ENCODE peak calls at places on chromosomes 4 and X, in six cellular contexts. W, C, L, H, M and T are unnamed samples.

GRCh38 chr4:37715889-37716402 is 29.8 kb upstream of the RELL1 start:
- DNase-seq in M (peak), W (no peak), C (peak), H (no peak), L (no peak), T (peak)

GRCh38 chr4:124947622-124948265 is 235.2 kb upstream of the ANKRD50 start:
- DNase-seq in C (no peak), M (no peak), L (no peak), H (no peak), W (no peak), T (peak)

GRCh38 chr4:169024762-169025161 is 14.7 kb upstream of the CBR4 start:
- DNase-seq in W (no peak), H (peak), M (peak), L (no peak), C (no peak), T (peak)

GRCh38 chrX:15815779-15816452 is 25.6 kb downstream of the ZRSR2 start:
- DNase-seq in H (no peak), W (no peak), C (peak), L (no peak), M (peak), T (peak)

GRCh38 chr4:38154681-38155588 is 194.7 kb downstream of the PTTG2 start:
- DNase-seq in W (no peak), L (peak), C (peak), M (peak), H (no peak), T (peak)

GRCh38 chr4:53990641-53991040 is 73.8 kb downstream of the CHIC2 start:
- DNase-seq in W (no peak), H (peak), C (no peak), L (no peak), M (no peak), T (peak)

GRCh38 chr4:56981795-56982201 is 3.1 kb downstream of the POLR2B start:
- DNase-seq in C (no peak), H (peak), W (no peak), L (no peak), M (no peak), T (peak)

GRCh38 chr4:84279678-84280077 is 219.4 kb downstream of the NKX6-1 start:
- DNase-seq in W (no peak), H (peak), L (no peak), C (no peak), M (no peak), T (no peak)

GRCh38 chr4:108830509-108831244 is 67.8 kb upstream of the ETNPPL start:
- DNase-seq in C (peak), L (peak), W (no peak), H (no peak), M (peak), T (peak)

GRCh38 chrX:37320541-37321203 is 28.5 kb upstream of the PRRG1 start:
- DNase-seq in H (no peak), L (no peak), C (no peak), M (no peak), W (no peak), T (no peak)

GRCh38 chr4:25552580-25553271 is 102.9 kb upstream of the SLC34A2 start:
- DNase-seq in H (no peak), W (no peak), M (no peak), C (peak), L (no peak), T (no peak)

GRCh38 chr4:23368081-23368697 is 521.7 kb downstream of the PPARGC1A start:
- DNase-seq in C (peak), L (no peak), M (peak), H (no peak), W (no peak), T (peak)

GRCh38 chrX:56729152-56729557 is at the start of gene NBDY:
- DNase-seq in H (peak), L (peak), W (peak), C (peak), M (peak), T (peak)

GRCh38 chr4:15912961-15913630 is 25.4 kb downstream of the FGFBP1 start:
- DNase-seq in L (no peak), W (no peak), H (peak), C (no peak), M (no peak), T (peak)

DNA sequence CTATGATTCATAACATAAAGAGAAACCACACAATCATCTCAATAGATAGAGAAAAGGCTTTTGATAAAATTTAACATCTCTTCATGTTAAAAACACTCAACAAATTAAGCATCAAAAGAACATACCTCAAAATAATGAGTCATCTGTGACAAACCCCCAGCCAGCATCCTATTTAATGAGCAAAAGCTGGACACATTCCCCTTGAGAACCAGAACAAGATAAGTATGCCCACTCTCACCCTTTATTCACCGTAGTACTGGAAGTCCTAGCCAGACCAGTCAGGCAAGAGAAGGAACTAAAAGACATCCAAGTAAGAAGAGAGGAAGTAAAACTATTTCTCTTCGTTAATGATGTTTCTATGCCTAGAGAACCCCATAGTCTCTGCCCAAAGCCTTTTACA is 507.2 kb downstream of the PABPC4L start:
- DNase-seq in L (no peak), M (no peak), W (no peak), C (no peak), H (no peak), T (no peak)
- H3K4me3 ChIP-seq in L (no peak), M (no peak), W (no peak), C (no peak), H (no peak), T (no peak)

GRCh38 chr4:153532636-153533035 is 66.5 kb downstream of the TMEM131L start:
- DNase-seq in H (no peak), C (no peak), M (no peak), L (no peak), W (no peak), T (no peak)

GRCh38 chr4:153529646-153530045 is 63.5 kb downstream of the TMEM131L start:
- DNase-seq in M (peak), C (no peak), L (no peak), W (no peak), H (no peak), T (peak)

GRCh38 chr4:153530284-153530995 is 64.3 kb downstream of the TMEM131L start:
- DNase-seq in L (no peak), W (no peak), C (no peak), H (no peak), M (no peak), T (no peak)

GRCh38 chr4:153532227-153532626 is 66.1 kb downstream of the TMEM131L start:
- DNase-seq in W (no peak), H (no peak), M (no peak), L (no peak), C (no peak), T (no peak)

GRCh38 chr4:153530996-153531375 is 64.8 kb downstream of the TMEM131L start:
- DNase-seq in W (no peak), L (no peak), H (no peak), M (no peak), C (no peak), T (no peak)
- TF ChIP-seq CTCF in W (peak), L (no peak), H (peak), M (no peak), C (no peak), T (no peak)

DNA sequence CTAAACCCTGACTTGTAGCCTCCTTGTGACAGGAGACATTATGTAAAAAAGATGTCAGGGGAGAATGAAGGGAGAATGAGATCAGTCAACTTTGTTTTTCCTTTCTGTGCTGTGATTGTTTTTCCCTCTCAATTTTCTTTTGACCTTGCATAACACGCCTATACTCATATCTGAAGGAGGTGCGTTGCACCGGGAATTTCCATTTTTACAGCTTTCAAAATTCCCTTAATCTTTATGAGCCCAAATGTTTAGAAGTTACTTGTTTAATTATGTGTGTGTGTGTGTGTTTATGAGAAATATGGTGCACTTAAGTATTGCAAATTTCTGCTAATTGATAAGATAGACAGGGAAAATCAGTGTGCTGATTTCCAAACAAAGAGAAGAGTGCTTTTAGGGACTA is 21.6 kb downstream of the SYNPO2 start:
- DNase-seq in H (no peak), W (no peak), L (no peak), M (no peak), C (no peak), T (peak)
- H3K4me3 ChIP-seq in H (no peak), W (no peak), L (no peak), M (no peak), C (no peak), T (no peak)

DNA sequence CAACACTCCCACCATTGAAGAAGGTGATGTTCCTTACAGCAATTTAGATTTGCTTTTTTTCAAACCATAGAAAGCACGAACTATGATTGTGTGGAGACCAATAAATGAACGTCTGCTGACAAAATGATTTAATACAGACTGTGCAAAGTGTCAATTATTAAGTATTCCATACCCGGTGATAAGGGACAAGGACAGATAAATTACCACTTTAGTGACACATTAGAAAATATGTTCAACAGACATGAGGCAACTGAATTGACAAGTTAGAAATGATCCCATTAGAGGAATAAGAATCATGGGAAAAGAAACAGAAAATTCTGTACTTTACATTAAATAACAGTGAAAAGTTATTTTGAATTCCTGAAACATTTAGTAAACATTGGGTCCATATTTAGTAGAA is 412.4 kb upstream of the TECRL start:
- DNase-seq in M (no peak), C (no peak), W (no peak), H (no peak), L (no peak), T (no peak)
- TF ChIP-seq CTCF in M (no peak), C (no peak), W (no peak), H (no peak), L (no peak), T (no peak)

GRCh38 chr4:3827616-3828492 is 61.7 kb downstream of the ADRA2C start:
- DNase-seq in M (peak), C (peak), H (no peak), L (peak), W (peak), T (no peak)
- H3K4me3 ChIP-seq in M (no peak), C (no peak), H (no peak), L (peak), W (peak), T (no peak)

GRCh38 chrX:132591719-132592275 is 103.0 kb upstream of the MBNL3 start:
- DNase-seq in C (no peak), L (no peak), W (no peak), H (no peak), M (no peak), T (no peak)

GRCh38 chrX:132590350-132591026 is 101.7 kb upstream of the MBNL3 start:
- DNase-seq in M (no peak), C (no peak), H (no peak), L (no peak), W (no peak), T (no peak)

GRCh38 chrX:132594129-132594528 is 105.3 kb upstream of the MBNL3 start:
- DNase-seq in L (no peak), C (no peak), H (no peak), W (no peak), M (no peak), T (no peak)

GRCh38 chrX:132592880-132593279 is 104.0 kb upstream of the MBNL3 start:
- DNase-seq in H (peak), W (no peak), L (no peak), C (no peak), M (peak), T (no peak)
- TF ChIP-seq CTCF in H (peak), W (peak), L (peak), C (peak), M (peak), T (peak)